ENCODE peak calls at places on chromosomes 5 and 9, in nine cellular contexts. B is tibial artery, L is breast epithelium, E is heart right ventricle, Z is ascending aorta, C is psoas muscle, N is cardiac fibroblast, I is stomach, O is AG09309. G is an unnamed sample.

GRCh38 chr5:146574713-146575112 is 58.7 kb upstream of the GPR151 start:
- DNase-seq in B (no peak), L (no peak), E (no peak), Z (no peak), C (no peak), N (no peak), I (no peak), O (no peak), G (no peak)

GRCh38 chr5:62587737-62588136 is 9.1 kb downstream of the LRRC70 start:
- DNase-seq in B (no peak), L (no peak), E (no peak), Z (no peak), C (no peak), N (peak), I (no peak), O (no peak), G (peak)

GRCh38 chr5:85293139-85293785 is 908.6 kb upstream of the EDIL3 start:
- DNase-seq in B (no peak), L (no peak), E (no peak), Z (no peak), C (no peak), N (peak), I (no peak), O (no peak), G (no peak)

GRCh38 chr5:150780816-150781221 is 2.3 kb downstream of the SMIM3 start:
- DNase-seq in B (no peak), L (no peak), E (no peak), Z (no peak), C (no peak), N (peak), I (no peak), O (peak), G (peak)

GRCh38 chr9:101387871-101388506 is 3.2 kb upstream of the BAAT start:
- DNase-seq in B (no peak), L (no peak), E (no peak), Z (no peak), C (no peak), N (peak), I (no peak), O (no peak), G (peak)

GRCh38 chr9:88852794-88853193 is 138.5 kb upstream of the S1PR3 start:
- DNase-seq in B (no peak), L (no peak), E (no peak), Z (no peak), C (no peak), N (peak), I (no peak), O (peak), G (peak)

GRCh38 chr5:29296548-29296947 is 1896.9 kb upstream of the CDH6 start:
- DNase-seq in B (no peak), L (no peak), E (peak), Z (no peak), C (no peak), N (no peak), I (no peak), O (no peak), G (no peak)

GRCh38 chr5:6361101-6361500 is 17.2 kb downstream of the MED10 start:
- DNase-seq in B (no peak), L (no peak), E (no peak), Z (no peak), C (no peak), N (no peak), I (no peak), O (no peak), G (no peak)

GRCh38 chr5:14706615-14707021 is 42.1 kb downstream of the OTULIN start:
- DNase-seq in B (no peak), L (no peak), E (no peak), Z (no peak), C (no peak), N (peak), I (no peak), O (peak), G (peak)

GRCh38 chr5:120806132-120806531 is 342.0 kb downstream of the PRR16 start:
- DNase-seq in B (peak), L (no peak), E (no peak), Z (no peak), C (no peak), N (peak), I (no peak), O (peak), G (peak)

GRCh38 chr9:131813116-131813515 is 73.2 kb upstream of the RAPGEF1 start:
- DNase-seq in B (no peak), L (no peak), E (no peak), Z (no peak), C (no peak), N (no peak), I (no peak), O (no peak), G (peak)

GRCh38 chr5:126855266-126855665 is 78.3 kb downstream of the LMNB1 start:
- DNase-seq in B (no peak), L (no peak), E (no peak), Z (no peak), C (no peak), N (peak), I (no peak), O (no peak), G (peak)

GRCh38 chr5:134794136-134794535 is 35.6 kb downstream of the DDX46 start:
- DNase-seq in B (no peak), L (no peak), E (no peak), Z (no peak), C (no peak), N (peak), I (no peak), O (no peak), G (peak)

GRCh38 chr5:159337291-159337974 is 7.1 kb upstream of the IL12B start:
- DNase-seq in B (no peak), L (no peak), E (no peak), Z (no peak), C (no peak), N (peak), I (no peak), O (peak), G (peak)

GRCh38 chr9:8858250-8859161 is 1058.9 kb upstream of the DMAC1 start:
- DNase-seq in B (no peak), L (no peak), E (peak), Z (peak), C (no peak), N (no peak), I (no peak), O (no peak), G (no peak)

GRCh38 chr9:78714591-78714990 is 417.7 kb downstream of the PSAT1 start:
- DNase-seq in B (no peak), L (no peak), E (no peak), Z (no peak), C (no peak), N (peak), I (no peak), O (peak), G (no peak)

GRCh38 chr9:72427801-72428200 is 62.8 kb upstream of the ZFAND5 start:
- DNase-seq in B (no peak), L (no peak), E (no peak), Z (no peak), C (no peak), N (no peak), I (no peak), O (peak), G (no peak)

GRCh38 chr9:76620586-76620985 is 143.7 kb upstream of the PCA3 start:
- DNase-seq in B (no peak), L (no peak), E (no peak), Z (no peak), C (no peak), N (peak), I (no peak), O (no peak), G (peak)

GRCh38 chr9:26012797-26013594 is 334.8 kb upstream of the TUSC1 start:
- DNase-seq in B (no peak), L (no peak), E (no peak), Z (no peak), C (no peak), N (no peak), I (no peak), O (no peak), G (peak)

GRCh38 chr9:123834907-123835562 is 94.9 kb downstream of the DENND1A start:
- DNase-seq in B (no peak), L (no peak), E (no peak), Z (no peak), C (no peak), N (peak), I (no peak), O (no peak), G (peak)

GRCh38 chr9:133973791-133974630 is 18.1 kb downstream of the VAV2 start:
- DNase-seq in B (no peak), L (no peak), E (no peak), Z (no peak), C (peak), N (no peak), I (peak), O (no peak), G (no peak)

GRCh38 chr9:19127881-19128719 is 808 bp upstream of the PLIN2 start:
- DNase-seq in B (no peak), L (peak), E (peak), Z (peak), C (no peak), N (no peak), I (peak), O (no peak), G (peak)

GRCh38 chr9:136090768-136091581 is 4.1 kb downstream of the NACC2 start:
- DNase-seq in B (peak), L (no peak), E (peak), Z (peak), C (peak), N (peak), I (no peak), O (no peak), G (no peak)

GRCh38 chr5:156481741-156482140 is 154.8 kb downstream of the SGCD start:
- DNase-seq in B (no peak), L (no peak), E (no peak), Z (no peak), C (no peak), N (no peak), I (no peak), O (no peak), G (no peak)
- H3K4me3 ChIP-seq in B (no peak), L (no peak), E (no peak), Z (no peak), C (no peak), N (no peak), I (no peak), O (no peak), G (no peak)

DNA sequence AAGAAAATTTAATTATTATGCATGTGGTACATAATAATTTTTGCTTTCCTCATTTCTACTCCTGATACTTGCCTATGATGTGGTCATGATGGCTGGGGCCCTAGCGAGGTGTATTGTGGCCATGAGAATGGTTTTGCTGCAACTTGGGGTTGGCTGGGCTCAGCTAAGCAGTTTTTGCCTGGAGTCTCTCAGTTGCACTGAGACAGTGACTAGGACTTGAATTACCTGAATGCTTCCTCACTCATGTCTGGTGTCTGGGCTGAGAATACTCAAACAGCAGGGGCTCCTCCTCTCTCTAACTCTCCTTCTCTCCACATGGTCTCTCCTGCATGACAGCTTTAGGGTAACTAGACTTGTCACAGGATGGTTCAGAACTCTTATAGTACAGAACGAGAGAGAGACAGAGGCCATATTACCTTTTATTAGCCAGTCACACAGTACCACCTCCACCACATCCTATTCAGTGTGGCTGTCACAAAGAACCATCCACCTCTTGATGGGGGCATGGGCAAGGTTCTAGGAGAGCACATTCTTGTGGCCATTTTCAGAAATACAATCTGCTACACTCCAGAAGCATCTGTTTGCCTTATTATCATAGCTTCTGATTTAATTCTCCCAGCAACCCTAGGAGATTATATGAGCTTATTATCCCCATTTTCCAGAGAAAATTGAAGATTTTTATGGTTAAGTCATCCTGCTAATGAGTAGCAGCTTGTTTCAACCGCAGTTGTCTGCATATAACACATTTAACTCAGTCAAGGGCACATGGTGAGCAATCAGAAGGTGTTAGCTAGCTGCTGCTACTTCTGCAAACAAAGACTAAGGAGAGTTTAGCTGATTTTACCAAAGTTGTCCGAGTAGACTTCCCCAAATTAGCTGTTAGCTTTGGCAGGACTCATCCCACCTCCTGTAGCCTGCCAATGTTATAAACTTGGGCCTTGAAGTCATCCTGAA is 245.1 kb downstream of the DOCK8 start:
- DNase-seq in B (no peak), L (no peak), E (no peak), Z (no peak), C (no peak), N (no peak), I (no peak), O (no peak), G (no peak)
- TF ChIP-seq CTCF in B (no peak), L (no peak), E (no peak), Z (no peak), C (no peak), N (no peak), I (no peak), O (no peak), G (no peak)

GRCh38 chr5:168409601-168410458 is 76.4 kb upstream of the RARS1 start:
- DNase-seq in B (no peak), L (no peak), E (no peak), Z (no peak), C (no peak), N (peak), I (no peak), O (peak), G (peak)
- H3K4me3 ChIP-seq in B (no peak), L (peak), E (peak), Z (no peak), C (no peak), N (peak), I (no peak), O (no peak), G (peak)

GRCh38 chr5:171630670-171631065 is 154.9 kb upstream of the SMIM23 start:
- DNase-seq in B (no peak), L (no peak), E (no peak), Z (no peak), C (no peak), N (no peak), I (no peak), O (no peak), G (no peak)

GRCh38 chr5:171628344-171628743 is 157.3 kb upstream of the SMIM23 start:
- DNase-seq in B (peak), L (no peak), E (no peak), Z (peak), C (no peak), N (no peak), I (no peak), O (no peak), G (no peak)

GRCh38 chr5:171627936-171628335 is 157.7 kb upstream of the SMIM23 start:
- DNase-seq in B (no peak), L (no peak), E (no peak), Z (peak), C (no peak), N (no peak), I (no peak), O (no peak), G (no peak)

GRCh38 chr5:171629221-171630005 is 156.2 kb upstream of the SMIM23 start:
- DNase-seq in B (no peak), L (no peak), E (no peak), Z (peak), C (no peak), N (no peak), I (no peak), O (no peak), G (peak)

GRCh38 chr5:171630047-171630669 is 155.5 kb upstream of the SMIM23 start:
- DNase-seq in B (peak), L (no peak), E (peak), Z (peak), C (peak), N (peak), I (peak), O (no peak), G (peak)
- TF ChIP-seq CTCF in B (peak), L (no peak), E (peak), Z (peak), C (peak), N (peak), I (no peak), O (peak), G (peak)

DNA sequence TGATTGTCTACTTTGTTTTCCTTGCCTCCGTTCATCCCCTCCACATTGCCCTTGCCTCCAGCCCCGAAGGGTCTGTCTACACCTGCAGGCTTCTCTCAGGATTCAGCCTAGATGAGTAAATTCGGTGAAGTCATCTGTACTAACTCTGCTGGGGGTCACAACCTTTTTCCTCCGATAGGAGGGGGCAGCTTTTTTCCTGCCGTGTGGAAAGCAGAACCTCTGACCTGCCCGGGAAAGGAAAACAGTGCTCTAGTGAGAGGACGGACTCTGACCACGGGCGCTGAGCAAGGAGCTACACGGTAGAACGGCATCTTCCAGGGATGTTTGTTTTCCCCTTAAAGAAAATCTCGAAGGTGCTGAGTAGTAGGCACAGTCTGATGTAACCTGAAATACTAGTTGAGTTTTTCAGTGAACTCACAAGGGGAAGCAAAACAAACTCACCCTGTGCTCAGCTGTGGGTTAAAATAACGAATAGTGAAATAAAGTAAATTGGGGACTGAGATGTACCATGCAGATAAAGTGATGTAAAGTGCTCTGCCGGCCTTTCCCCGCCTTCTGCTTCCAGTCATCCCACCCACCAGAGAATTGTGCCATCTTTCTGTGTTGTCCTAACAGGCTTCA is 281.8 kb downstream of the AOPEP start:
- DNase-seq in B (no peak), L (no peak), E (no peak), Z (no peak), C (peak), N (peak), I (no peak), O (no peak), G (peak)
- H3K4me3 ChIP-seq in B (peak), L (peak), E (peak), Z (peak), C (peak), N (peak), I (peak), O (peak), G (peak)

GRCh38 chr5:149132474-149132873 is 8.8 kb upstream of the ABLIM3 start:
- DNase-seq in B (no peak), L (no peak), E (no peak), Z (no peak), C (no peak), N (no peak), I (no peak), O (no peak), G (no peak)

GRCh38 chr5:149128023-149128875 is 13.0 kb upstream of the ABLIM3 start:
- DNase-seq in B (no peak), L (no peak), E (peak), Z (no peak), C (no peak), N (peak), I (no peak), O (no peak), G (peak)

GRCh38 chr5:149130932-149131273 is 10.4 kb upstream of the ABLIM3 start:
- DNase-seq in B (no peak), L (no peak), E (no peak), Z (no peak), C (no peak), N (no peak), I (no peak), O (no peak), G (peak)

GRCh38 chr5:149129181-149129580 is 12.1 kb upstream of the ABLIM3 start:
- DNase-seq in B (no peak), L (no peak), E (no peak), Z (no peak), C (no peak), N (no peak), I (no peak), O (no peak), G (peak)

DNA sequence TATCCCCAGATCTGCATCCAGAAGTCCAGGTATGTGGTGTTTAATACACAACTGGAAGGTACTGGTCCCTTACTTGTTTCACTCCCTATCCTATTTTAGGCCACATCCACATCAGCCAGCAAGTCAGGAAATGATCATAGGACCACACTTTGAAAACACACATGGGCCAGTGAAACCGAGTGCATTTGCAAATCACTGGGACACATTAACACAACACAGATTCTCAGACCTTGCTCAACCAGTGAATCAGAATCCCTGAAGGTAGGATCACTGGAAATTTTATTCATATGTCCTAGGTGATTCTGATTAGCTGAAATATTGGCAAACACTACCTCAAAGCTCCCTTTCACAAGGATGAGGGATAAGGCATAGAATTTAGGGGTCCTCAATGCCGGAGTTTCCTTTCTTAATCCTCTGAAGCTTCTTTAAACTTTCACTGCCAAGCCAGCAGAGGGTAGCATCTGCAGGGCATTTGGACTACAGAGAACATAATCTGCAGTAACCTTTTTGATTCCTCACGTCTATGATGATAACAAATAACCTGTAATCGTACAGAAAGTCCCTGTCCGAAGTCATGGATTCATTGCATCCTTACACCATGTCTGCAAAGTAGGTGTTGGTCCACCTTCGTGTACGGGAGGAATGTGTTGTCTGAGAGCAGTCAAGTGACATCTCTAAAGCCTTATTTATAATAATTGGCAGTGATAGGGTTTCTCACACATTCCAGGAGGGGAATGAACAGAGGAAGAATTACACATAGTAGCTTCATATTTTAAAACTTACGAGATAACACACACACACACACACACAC is 11.0 kb upstream of the ABLIM3 start:
- DNase-seq in B (no peak), L (no peak), E (no peak), Z (no peak), C (no peak), N (peak), I (no peak), O (no peak), G (peak)
- TF ChIP-seq CTCF in B (no peak), L (no peak), E (peak), Z (no peak), C (peak), N (peak), I (no peak), O (peak), G (peak)

DNA sequence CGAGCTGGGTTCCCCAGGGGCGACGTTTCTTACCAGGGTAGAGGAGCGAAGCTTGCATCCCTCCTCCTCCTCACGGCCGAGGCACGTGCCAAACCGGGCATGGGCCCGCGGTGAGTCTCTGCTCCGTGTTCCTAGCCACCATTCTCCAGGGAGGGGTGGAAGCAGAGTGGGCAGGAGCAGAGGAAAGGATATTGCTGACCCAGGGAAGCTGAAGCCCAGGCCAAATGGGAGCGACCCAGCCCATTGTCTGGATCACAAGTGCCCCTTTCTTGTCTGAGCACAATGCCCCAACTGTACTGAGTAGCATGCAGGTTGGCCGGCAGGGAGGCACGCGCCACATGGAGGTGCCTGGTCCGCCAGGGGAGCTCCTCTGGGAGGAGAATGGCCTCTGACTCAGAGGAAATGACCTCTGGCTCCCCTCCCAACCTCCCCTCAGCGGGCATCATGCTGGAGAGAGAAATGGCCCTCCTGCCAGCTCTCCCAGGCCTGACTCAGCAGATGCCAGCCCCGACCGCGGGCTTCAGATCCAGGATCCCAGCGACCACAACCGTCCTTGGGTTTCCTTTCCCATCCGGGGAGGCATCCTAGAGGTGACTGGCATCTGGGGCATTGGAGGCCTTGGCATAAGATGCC is 1.1 kb downstream of the PRR7 start:
- DNase-seq in B (no peak), L (peak), E (peak), Z (peak), C (peak), N (peak), I (peak), O (no peak), G (no peak)
- H3K4me3 ChIP-seq in B (no peak), L (peak), E (peak), Z (peak), C (peak), N (peak), I (peak), O (peak), G (peak)

GRCh38 chr5:180291943-180292831 is at the start of gene MAPK9:
- DNase-seq in B (peak), L (peak), E (peak), Z (peak), C (peak), N (peak), I (peak), O (peak), G (peak)
- TF ChIP-seq CTCF in B (no peak), L (no peak), E (no peak), Z (no peak), C (no peak), N (no peak), I (no peak), O (no peak), G (no peak)

G was measured in choroid plexus epithelial cell.